ENCODE peak calls at places on chromosomes 5 and 9, in six cellular contexts. One of them, this sample, is unnamed.

GRCh38 chr5:20654746-20655145 is 666.7 kb upstream of the CDH18 start:
- DNase-seq in stimulated activated CD8-positive, alpha-beta memory T cell treated with anti-CD3 and anti-CD28 coated beads, Interleukin-12 subunit alpha, Interleukin-12 subunit beta, amount 100 ng/mL, for 1 hour: no peak
- DNase-seq in T-helper 1 cell: no peak
- DNase-seq in colonic mucosa: no peak
- DNase-seq in non-pigmented ciliary epithelial cell: no peak
- DNase-seq in activated CD4-positive, alpha-beta T cell treated with anti-CD3 and anti-CD28 coated beads, Interleukin-2, amount 10 ng/mL, durations not matched to agents 7 days and 5 days: no peak
- DNase-seq in this sample: no peak

GRCh38 chr9:70111641-70112236 is 68.1 kb downstream of the MAMDC2 start:
- DNase-seq in non-pigmented ciliary epithelial cell: no peak
- DNase-seq in activated CD4-positive, alpha-beta T cell treated with anti-CD3 and anti-CD28 coated beads, Interleukin-2, amount 10 ng/mL, durations not matched to agents 7 days and 5 days: no peak
- DNase-seq in colonic mucosa: no peak
- DNase-seq in T-helper 1 cell: no peak
- DNase-seq in stimulated activated CD8-positive, alpha-beta memory T cell treated with anti-CD3 and anti-CD28 coated beads, Interleukin-12 subunit alpha, Interleukin-12 subunit beta, amount 100 ng/mL, for 1 hour: no peak
- DNase-seq in this sample: no peak

GRCh38 chr9:21104787-21105186 is 27.0 kb upstream of the IFNB1 start:
- DNase-seq in activated CD4-positive, alpha-beta T cell treated with anti-CD3 and anti-CD28 coated beads, Interleukin-2, amount 10 ng/mL, durations not matched to agents 7 days and 5 days: no peak
- DNase-seq in non-pigmented ciliary epithelial cell: no peak
- DNase-seq in stimulated activated CD8-positive, alpha-beta memory T cell treated with anti-CD3 and anti-CD28 coated beads, Interleukin-12 subunit alpha, Interleukin-12 subunit beta, amount 100 ng/mL, for 1 hour: no peak
- DNase-seq in colonic mucosa: no peak
- DNase-seq in T-helper 1 cell: no peak
- DNase-seq in this sample: no peak

GRCh38 chr9:88535932-88536324 is 950 bp downstream of the NXNL2 start:
- DNase-seq in non-pigmented ciliary epithelial cell: no peak
- DNase-seq in T-helper 1 cell: no peak
- DNase-seq in activated CD4-positive, alpha-beta T cell treated with anti-CD3 and anti-CD28 coated beads, Interleukin-2, amount 10 ng/mL, durations not matched to agents 7 days and 5 days: no peak
- DNase-seq in colonic mucosa: no peak
- DNase-seq in stimulated activated CD8-positive, alpha-beta memory T cell treated with anti-CD3 and anti-CD28 coated beads, Interleukin-12 subunit alpha, Interleukin-12 subunit beta, amount 100 ng/mL, for 1 hour: no peak
- DNase-seq in this sample: no peak

GRCh38 chr9:133634024-133634691 is 2.0 kb upstream of the DBH start:
- DNase-seq in activated CD4-positive, alpha-beta T cell treated with anti-CD3 and anti-CD28 coated beads, Interleukin-2, amount 10 ng/mL, durations not matched to agents 7 days and 5 days: no peak
- DNase-seq in stimulated activated CD8-positive, alpha-beta memory T cell treated with anti-CD3 and anti-CD28 coated beads, Interleukin-12 subunit alpha, Interleukin-12 subunit beta, amount 100 ng/mL, for 1 hour: no peak
- DNase-seq in colonic mucosa: no peak
- DNase-seq in T-helper 1 cell: no peak
- DNase-seq in non-pigmented ciliary epithelial cell: no peak
- DNase-seq in this sample: no peak

GRCh38 chr9:24832307-24832706 is 286.6 kb upstream of the IZUMO3 start:
- DNase-seq in activated CD4-positive, alpha-beta T cell treated with anti-CD3 and anti-CD28 coated beads, Interleukin-2, amount 10 ng/mL, durations not matched to agents 7 days and 5 days: no peak
- DNase-seq in colonic mucosa: no peak
- DNase-seq in non-pigmented ciliary epithelial cell: no peak
- DNase-seq in stimulated activated CD8-positive, alpha-beta memory T cell treated with anti-CD3 and anti-CD28 coated beads, Interleukin-12 subunit alpha, Interleukin-12 subunit beta, amount 100 ng/mL, for 1 hour: no peak
- DNase-seq in T-helper 1 cell: no peak
- DNase-seq in this sample: no peak

GRCh38 chr5:39119404-39120051 is 45.3 kb upstream of the RICTOR start:
- DNase-seq in T-helper 1 cell: no peak
- DNase-seq in colonic mucosa: no peak
- DNase-seq in stimulated activated CD8-positive, alpha-beta memory T cell treated with anti-CD3 and anti-CD28 coated beads, Interleukin-12 subunit alpha, Interleukin-12 subunit beta, amount 100 ng/mL, for 1 hour: no peak
- DNase-seq in activated CD4-positive, alpha-beta T cell treated with anti-CD3 and anti-CD28 coated beads, Interleukin-2, amount 10 ng/mL, durations not matched to agents 7 days and 5 days: no peak
- DNase-seq in non-pigmented ciliary epithelial cell: no peak
- DNase-seq in this sample: no peak

GRCh38 chr5:138463335-138464017 is 1.8 kb upstream of the EGR1 start:
- DNase-seq in colonic mucosa: no peak
- DNase-seq in activated CD4-positive, alpha-beta T cell treated with anti-CD3 and anti-CD28 coated beads, Interleukin-2, amount 10 ng/mL, durations not matched to agents 7 days and 5 days: no peak
- DNase-seq in non-pigmented ciliary epithelial cell: no peak
- DNase-seq in T-helper 1 cell: no peak
- DNase-seq in stimulated activated CD8-positive, alpha-beta memory T cell treated with anti-CD3 and anti-CD28 coated beads, Interleukin-12 subunit alpha, Interleukin-12 subunit beta, amount 100 ng/mL, for 1 hour: no peak
- DNase-seq in this sample: no peak

GRCh38 chr5:6633469-6634326 is 458 bp downstream of the SRD5A1 start:
- DNase-seq in stimulated activated CD8-positive, alpha-beta memory T cell treated with anti-CD3 and anti-CD28 coated beads, Interleukin-12 subunit alpha, Interleukin-12 subunit beta, amount 100 ng/mL, for 1 hour: no peak
- DNase-seq in T-helper 1 cell: no peak
- DNase-seq in non-pigmented ciliary epithelial cell: no peak
- DNase-seq in activated CD4-positive, alpha-beta T cell treated with anti-CD3 and anti-CD28 coated beads, Interleukin-2, amount 10 ng/mL, durations not matched to agents 7 days and 5 days: no peak
- DNase-seq in colonic mucosa: peak
- DNase-seq in this sample: no peak

GRCh38 chr5:78501411-78502338 is 141.3 kb downstream of the SCAMP1 start:
- DNase-seq in activated CD4-positive, alpha-beta T cell treated with anti-CD3 and anti-CD28 coated beads, Interleukin-2, amount 10 ng/mL, durations not matched to agents 7 days and 5 days: no peak
- DNase-seq in colonic mucosa: no peak
- DNase-seq in stimulated activated CD8-positive, alpha-beta memory T cell treated with anti-CD3 and anti-CD28 coated beads, Interleukin-12 subunit alpha, Interleukin-12 subunit beta, amount 100 ng/mL, for 1 hour: no peak
- DNase-seq in T-helper 1 cell: no peak
- DNase-seq in non-pigmented ciliary epithelial cell: no peak
- DNase-seq in this sample: no peak

GRCh38 chr9:113943112-113944009 is 67.3 kb downstream of the ZNF618 start:
- DNase-seq in non-pigmented ciliary epithelial cell: no peak
- DNase-seq in colonic mucosa: peak
- DNase-seq in activated CD4-positive, alpha-beta T cell treated with anti-CD3 and anti-CD28 coated beads, Interleukin-2, amount 10 ng/mL, durations not matched to agents 7 days and 5 days: no peak
- DNase-seq in T-helper 1 cell: no peak
- DNase-seq in stimulated activated CD8-positive, alpha-beta memory T cell treated with anti-CD3 and anti-CD28 coated beads, Interleukin-12 subunit alpha, Interleukin-12 subunit beta, amount 100 ng/mL, for 1 hour: no peak
- DNase-seq in this sample: no peak

GRCh38 chr5:176792584-176793342 is 17.6 kb upstream of the UNC5A start:
- DNase-seq in colonic mucosa: no peak
- DNase-seq in non-pigmented ciliary epithelial cell: no peak
- DNase-seq in activated CD4-positive, alpha-beta T cell treated with anti-CD3 and anti-CD28 coated beads, Interleukin-2, amount 10 ng/mL, durations not matched to agents 7 days and 5 days: no peak
- DNase-seq in stimulated activated CD8-positive, alpha-beta memory T cell treated with anti-CD3 and anti-CD28 coated beads, Interleukin-12 subunit alpha, Interleukin-12 subunit beta, amount 100 ng/mL, for 1 hour: no peak
- DNase-seq in T-helper 1 cell: no peak
- DNase-seq in this sample: no peak

GRCh38 chr5:134255418-134256150 is 29.7 kb upstream of the PPP2CA start:
- DNase-seq in colonic mucosa: no peak
- DNase-seq in stimulated activated CD8-positive, alpha-beta memory T cell treated with anti-CD3 and anti-CD28 coated beads, Interleukin-12 subunit alpha, Interleukin-12 subunit beta, amount 100 ng/mL, for 1 hour: no peak
- DNase-seq in non-pigmented ciliary epithelial cell: no peak
- DNase-seq in activated CD4-positive, alpha-beta T cell treated with anti-CD3 and anti-CD28 coated beads, Interleukin-2, amount 10 ng/mL, durations not matched to agents 7 days and 5 days: no peak
- DNase-seq in T-helper 1 cell: no peak
- DNase-seq in this sample: no peak

GRCh38 chr9:70352802-70353201 is 61.7 kb downstream of the KLF9 start:
- DNase-seq in T-helper 1 cell: no peak
- DNase-seq in non-pigmented ciliary epithelial cell: no peak
- DNase-seq in stimulated activated CD8-positive, alpha-beta memory T cell treated with anti-CD3 and anti-CD28 coated beads, Interleukin-12 subunit alpha, Interleukin-12 subunit beta, amount 100 ng/mL, for 1 hour: no peak
- DNase-seq in colonic mucosa: no peak
- DNase-seq in activated CD4-positive, alpha-beta T cell treated with anti-CD3 and anti-CD28 coated beads, Interleukin-2, amount 10 ng/mL, durations not matched to agents 7 days and 5 days: no peak
- DNase-seq in this sample: no peak

GRCh38 chr9:82597225-82598158 is 465.4 kb downstream of the RASEF start:
- DNase-seq in non-pigmented ciliary epithelial cell: no peak
- DNase-seq in stimulated activated CD8-positive, alpha-beta memory T cell treated with anti-CD3 and anti-CD28 coated beads, Interleukin-12 subunit alpha, Interleukin-12 subunit beta, amount 100 ng/mL, for 1 hour: no peak
- DNase-seq in colonic mucosa: no peak
- DNase-seq in T-helper 1 cell: no peak
- DNase-seq in activated CD4-positive, alpha-beta T cell treated with anti-CD3 and anti-CD28 coated beads, Interleukin-2, amount 10 ng/mL, durations not matched to agents 7 days and 5 days: no peak
- DNase-seq in this sample: no peak

GRCh38 chr9:82332018-82332773 is 343.6 kb downstream of the SPATA31D1 start:
- DNase-seq in non-pigmented ciliary epithelial cell: peak
- DNase-seq in colonic mucosa: no peak
- DNase-seq in stimulated activated CD8-positive, alpha-beta memory T cell treated with anti-CD3 and anti-CD28 coated beads, Interleukin-12 subunit alpha, Interleukin-12 subunit beta, amount 100 ng/mL, for 1 hour: no peak
- DNase-seq in activated CD4-positive, alpha-beta T cell treated with anti-CD3 and anti-CD28 coated beads, Interleukin-2, amount 10 ng/mL, durations not matched to agents 7 days and 5 days: no peak
- DNase-seq in T-helper 1 cell: no peak
- DNase-seq in this sample: no peak

GRCh38 chr9:82031538-82032280 is 43.1 kb downstream of the SPATA31D1 start:
- DNase-seq in T-helper 1 cell: no peak
- DNase-seq in activated CD4-positive, alpha-beta T cell treated with anti-CD3 and anti-CD28 coated beads, Interleukin-2, amount 10 ng/mL, durations not matched to agents 7 days and 5 days: no peak
- DNase-seq in colonic mucosa: no peak
- DNase-seq in stimulated activated CD8-positive, alpha-beta memory T cell treated with anti-CD3 and anti-CD28 coated beads, Interleukin-12 subunit alpha, Interleukin-12 subunit beta, amount 100 ng/mL, for 1 hour: no peak
- DNase-seq in non-pigmented ciliary epithelial cell: peak
- DNase-seq in this sample: no peak

GRCh38 chr5:165809914-165810313 is 2304.5 kb downstream of the MAT2B start:
- DNase-seq in activated CD4-positive, alpha-beta T cell treated with anti-CD3 and anti-CD28 coated beads, Interleukin-2, amount 10 ng/mL, durations not matched to agents 7 days and 5 days: no peak
- DNase-seq in colonic mucosa: no peak
- DNase-seq in T-helper 1 cell: no peak
- DNase-seq in stimulated activated CD8-positive, alpha-beta memory T cell treated with anti-CD3 and anti-CD28 coated beads, Interleukin-12 subunit alpha, Interleukin-12 subunit beta, amount 100 ng/mL, for 1 hour: no peak
- DNase-seq in non-pigmented ciliary epithelial cell: no peak
- DNase-seq in this sample: no peak

GRCh38 chr5:64341340-64341739 is 164.5 kb upstream of the RGS7BP start:
- DNase-seq in non-pigmented ciliary epithelial cell: no peak
- DNase-seq in stimulated activated CD8-positive, alpha-beta memory T cell treated with anti-CD3 and anti-CD28 coated beads, Interleukin-12 subunit alpha, Interleukin-12 subunit beta, amount 100 ng/mL, for 1 hour: no peak
- DNase-seq in T-helper 1 cell: no peak
- DNase-seq in colonic mucosa: no peak
- DNase-seq in activated CD4-positive, alpha-beta T cell treated with anti-CD3 and anti-CD28 coated beads, Interleukin-2, amount 10 ng/mL, durations not matched to agents 7 days and 5 days: no peak
- DNase-seq in this sample: no peak

GRCh38 chr5:39566891-39567290 is 142.1 kb upstream of the DAB2 start:
- DNase-seq in colonic mucosa: no peak
- DNase-seq in stimulated activated CD8-positive, alpha-beta memory T cell treated with anti-CD3 and anti-CD28 coated beads, Interleukin-12 subunit alpha, Interleukin-12 subunit beta, amount 100 ng/mL, for 1 hour: no peak
- DNase-seq in non-pigmented ciliary epithelial cell: no peak
- DNase-seq in activated CD4-positive, alpha-beta T cell treated with anti-CD3 and anti-CD28 coated beads, Interleukin-2, amount 10 ng/mL, durations not matched to agents 7 days and 5 days: no peak
- DNase-seq in T-helper 1 cell: no peak
- DNase-seq in this sample: no peak

GRCh38 chr9:19782005-19782404 is 6.8 kb downstream of the SLC24A2 start:
- DNase-seq in colonic mucosa: no peak
- DNase-seq in activated CD4-positive, alpha-beta T cell treated with anti-CD3 and anti-CD28 coated beads, Interleukin-2, amount 10 ng/mL, durations not matched to agents 7 days and 5 days: no peak
- DNase-seq in T-helper 1 cell: no peak
- DNase-seq in stimulated activated CD8-positive, alpha-beta memory T cell treated with anti-CD3 and anti-CD28 coated beads, Interleukin-12 subunit alpha, Interleukin-12 subunit beta, amount 100 ng/mL, for 1 hour: no peak
- DNase-seq in non-pigmented ciliary epithelial cell: no peak
- DNase-seq in this sample: no peak

GRCh38 chr9:16728128-16728505 is 142.4 kb downstream of the BNC2 start:
- DNase-seq in T-helper 1 cell: no peak
- DNase-seq in colonic mucosa: no peak
- DNase-seq in stimulated activated CD8-positive, alpha-beta memory T cell treated with anti-CD3 and anti-CD28 coated beads, Interleukin-12 subunit alpha, Interleukin-12 subunit beta, amount 100 ng/mL, for 1 hour: no peak
- DNase-seq in non-pigmented ciliary epithelial cell: no peak
- DNase-seq in activated CD4-positive, alpha-beta T cell treated with anti-CD3 and anti-CD28 coated beads, Interleukin-2, amount 10 ng/mL, durations not matched to agents 7 days and 5 days: no peak
- DNase-seq in this sample: no peak

GRCh38 chr5:132830436-132831094 is at the start of gene SHROOM1:
- DNase-seq in T-helper 1 cell: no peak
- DNase-seq in colonic mucosa: peak
- DNase-seq in non-pigmented ciliary epithelial cell: no peak
- DNase-seq in activated CD4-positive, alpha-beta T cell treated with anti-CD3 and anti-CD28 coated beads, Interleukin-2, amount 10 ng/mL, durations not matched to agents 7 days and 5 days: no peak
- DNase-seq in stimulated activated CD8-positive, alpha-beta memory T cell treated with anti-CD3 and anti-CD28 coated beads, Interleukin-12 subunit alpha, Interleukin-12 subunit beta, amount 100 ng/mL, for 1 hour: no peak
- DNase-seq in this sample: no peak

GRCh38 chr9:110919609-110920008 is 118.7 kb downstream of the LPAR1 start:
- DNase-seq in stimulated activated CD8-positive, alpha-beta memory T cell treated with anti-CD3 and anti-CD28 coated beads, Interleukin-12 subunit alpha, Interleukin-12 subunit beta, amount 100 ng/mL, for 1 hour: no peak
- DNase-seq in T-helper 1 cell: no peak
- DNase-seq in activated CD4-positive, alpha-beta T cell treated with anti-CD3 and anti-CD28 coated beads, Interleukin-2, amount 10 ng/mL, durations not matched to agents 7 days and 5 days: no peak
- DNase-seq in non-pigmented ciliary epithelial cell: no peak
- DNase-seq in colonic mucosa: no peak
- DNase-seq in this sample: no peak

GRCh38 chr5:322281-322941 is 897 bp downstream of the AHRR start:
- DNase-seq in activated CD4-positive, alpha-beta T cell treated with anti-CD3 and anti-CD28 coated beads, Interleukin-2, amount 10 ng/mL, durations not matched to agents 7 days and 5 days: peak
- DNase-seq in non-pigmented ciliary epithelial cell: no peak
- DNase-seq in stimulated activated CD8-positive, alpha-beta memory T cell treated with anti-CD3 and anti-CD28 coated beads, Interleukin-12 subunit alpha, Interleukin-12 subunit beta, amount 100 ng/mL, for 1 hour: no peak
- DNase-seq in colonic mucosa: no peak
- DNase-seq in T-helper 1 cell: no peak
- DNase-seq in this sample: no peak

GRCh38 chr5:108149369-108149768 is 232.5 kb downstream of the FBXL17 start:
- DNase-seq in non-pigmented ciliary epithelial cell: no peak
- DNase-seq in T-helper 1 cell: no peak
- DNase-seq in stimulated activated CD8-positive, alpha-beta memory T cell treated with anti-CD3 and anti-CD28 coated beads, Interleukin-12 subunit alpha, Interleukin-12 subunit beta, amount 100 ng/mL, for 1 hour: no peak
- DNase-seq in activated CD4-positive, alpha-beta T cell treated with anti-CD3 and anti-CD28 coated beads, Interleukin-2, amount 10 ng/mL, durations not matched to agents 7 days and 5 days: no peak
- DNase-seq in colonic mucosa: no peak
- DNase-seq in this sample: no peak

GRCh38 chr9:76023715-76024195 is 133.3 kb downstream of the PCSK5 start:
- DNase-seq in activated CD4-positive, alpha-beta T cell treated with anti-CD3 and anti-CD28 coated beads, Interleukin-2, amount 10 ng/mL, durations not matched to agents 7 days and 5 days: peak
- DNase-seq in T-helper 1 cell: no peak
- DNase-seq in non-pigmented ciliary epithelial cell: peak
- DNase-seq in colonic mucosa: no peak
- DNase-seq in stimulated activated CD8-positive, alpha-beta memory T cell treated with anti-CD3 and anti-CD28 coated beads, Interleukin-12 subunit alpha, Interleukin-12 subunit beta, amount 100 ng/mL, for 1 hour: peak
- DNase-seq in this sample: no peak

GRCh38 chr5:14900661-14901461 is 29.3 kb upstream of the ANKH start:
- DNase-seq in non-pigmented ciliary epithelial cell: no peak
- DNase-seq in stimulated activated CD8-positive, alpha-beta memory T cell treated with anti-CD3 and anti-CD28 coated beads, Interleukin-12 subunit alpha, Interleukin-12 subunit beta, amount 100 ng/mL, for 1 hour: no peak
- DNase-seq in colonic mucosa: no peak
- DNase-seq in T-helper 1 cell: no peak
- DNase-seq in activated CD4-positive, alpha-beta T cell treated with anti-CD3 and anti-CD28 coated beads, Interleukin-2, amount 10 ng/mL, durations not matched to agents 7 days and 5 days: no peak
- DNase-seq in this sample: no peak

GRCh38 chr5:57176350-57176857 is 2.5 kb downstream of the GPBP1 start:
- DNase-seq in activated CD4-positive, alpha-beta T cell treated with anti-CD3 and anti-CD28 coated beads, Interleukin-2, amount 10 ng/mL, durations not matched to agents 7 days and 5 days: no peak
- DNase-seq in non-pigmented ciliary epithelial cell: no peak
- DNase-seq in colonic mucosa: no peak
- DNase-seq in T-helper 1 cell: no peak
- DNase-seq in stimulated activated CD8-positive, alpha-beta memory T cell treated with anti-CD3 and anti-CD28 coated beads, Interleukin-12 subunit alpha, Interleukin-12 subunit beta, amount 100 ng/mL, for 1 hour: no peak
- DNase-seq in this sample: no peak